ENCODE peak calls at places on chromosomes 11 and 22, in ten cellular contexts. One of them, this sample, is unnamed. For H3K4me1, the result is how much of the 10 kb centered on the place peaks cover.

GRCh38 chr11:59097113-59097708 is 9.8 kb upstream of the FAM111B start:
- DNase-seq in uterus: peak
- DNase-seq in adrenal gland: peak
- DNase-seq in cardiac muscle cell: peak
- DNase-seq in spleen: peak
- DNase-seq in CD8-positive, alpha-beta T cell: peak
- DNase-seq in neural progenitor cell: peak
- DNase-seq in mucosa of descending colon: peak
- DNase-seq in body of pancreas: peak
- DNase-seq in IMR-90: peak
- DNase-seq in this sample: peak

GRCh38 chr11:129021295-129021694 is 78.6 kb upstream of the TP53AIP1 start:
- DNase-seq in cardiac muscle cell: no peak
- DNase-seq in IMR-90: no peak
- DNase-seq in spleen: no peak
- DNase-seq in mucosa of descending colon: no peak
- DNase-seq in uterus: no peak
- DNase-seq in adrenal gland: no peak
- DNase-seq in CD8-positive, alpha-beta T cell: no peak
- DNase-seq in body of pancreas: no peak
- DNase-seq in neural progenitor cell: no peak
- DNase-seq in this sample: no peak

GRCh38 chr11:65789230-65790103 is 2.6 kb downstream of the OVOL1 start:
- DNase-seq in body of pancreas: no peak
- DNase-seq in spleen: no peak
- DNase-seq in uterus: no peak
- DNase-seq in neural progenitor cell: no peak
- DNase-seq in CD8-positive, alpha-beta T cell: no peak
- DNase-seq in cardiac muscle cell: no peak
- DNase-seq in IMR-90: no peak
- DNase-seq in adrenal gland: no peak
- DNase-seq in mucosa of descending colon: peak
- DNase-seq in this sample: no peak

GRCh38 chr11:100978442-100978841 is 151.2 kb downstream of the PGR start:
- DNase-seq in uterus: no peak
- DNase-seq in spleen: no peak
- DNase-seq in neural progenitor cell: peak
- DNase-seq in CD8-positive, alpha-beta T cell: no peak
- DNase-seq in adrenal gland: no peak
- DNase-seq in IMR-90: no peak
- DNase-seq in mucosa of descending colon: no peak
- DNase-seq in body of pancreas: no peak
- DNase-seq in cardiac muscle cell: no peak
- DNase-seq in this sample: no peak

GRCh38 chr22:49042066-49042465 is 785.6 kb downstream of the BRD1 start:
- DNase-seq in body of pancreas: no peak
- DNase-seq in neural progenitor cell: no peak
- DNase-seq in IMR-90: no peak
- DNase-seq in spleen: no peak
- DNase-seq in cardiac muscle cell: no peak
- DNase-seq in mucosa of descending colon: no peak
- DNase-seq in CD8-positive, alpha-beta T cell: no peak
- DNase-seq in adrenal gland: no peak
- DNase-seq in uterus: no peak
- DNase-seq in this sample: no peak

GRCh38 chr11:697811-698311 is 2.2 kb downstream of the TMEM80 start:
- DNase-seq in mucosa of descending colon: no peak
- DNase-seq in spleen: no peak
- DNase-seq in cardiac muscle cell: no peak
- DNase-seq in adrenal gland: no peak
- DNase-seq in neural progenitor cell: no peak
- DNase-seq in CD8-positive, alpha-beta T cell: no peak
- DNase-seq in IMR-90: peak
- DNase-seq in body of pancreas: no peak
- DNase-seq in uterus: peak
- DNase-seq in this sample: no peak

GRCh38 chr11:130765951-130766649 is 150.2 kb downstream of the SNX19 start:
- DNase-seq in IMR-90: no peak
- DNase-seq in adrenal gland: no peak
- DNase-seq in uterus: no peak
- DNase-seq in cardiac muscle cell: no peak
- DNase-seq in spleen: no peak
- DNase-seq in mucosa of descending colon: no peak
- DNase-seq in neural progenitor cell: no peak
- DNase-seq in CD8-positive, alpha-beta T cell: no peak
- DNase-seq in body of pancreas: no peak
- DNase-seq in this sample: no peak

GRCh38 chr11:1739576-1739975 is 10.8 kb downstream of the IFITM10 start:
- DNase-seq in IMR-90: no peak
- DNase-seq in body of pancreas: no peak
- DNase-seq in neural progenitor cell: no peak
- DNase-seq in cardiac muscle cell: no peak
- DNase-seq in mucosa of descending colon: no peak
- DNase-seq in adrenal gland: no peak
- DNase-seq in uterus: no peak
- DNase-seq in spleen: no peak
- DNase-seq in CD8-positive, alpha-beta T cell: no peak
- DNase-seq in this sample: peak

GRCh38 chr11:92332986-92333385 is 108.4 kb downstream of the FAT3 start:
- DNase-seq in body of pancreas: no peak
- DNase-seq in spleen: no peak
- DNase-seq in neural progenitor cell: no peak
- DNase-seq in IMR-90: peak
- DNase-seq in mucosa of descending colon: no peak
- DNase-seq in uterus: no peak
- DNase-seq in cardiac muscle cell: no peak
- DNase-seq in adrenal gland: no peak
- DNase-seq in CD8-positive, alpha-beta T cell: no peak
- DNase-seq in this sample: no peak

GRCh38 chr11:27653990-27654758 is 46.1 kb downstream of the BDNF start:
- DNase-seq in CD8-positive, alpha-beta T cell: no peak
- DNase-seq in cardiac muscle cell: no peak
- DNase-seq in spleen: no peak
- DNase-seq in body of pancreas: no peak
- DNase-seq in uterus: no peak
- DNase-seq in neural progenitor cell: no peak
- DNase-seq in IMR-90: no peak
- DNase-seq in mucosa of descending colon: no peak
- DNase-seq in adrenal gland: no peak
- DNase-seq in this sample: no peak

GRCh38 chr22:19242699-19243098 is 48.8 kb downstream of the CLTCL1 start:
- DNase-seq in body of pancreas: no peak
- DNase-seq in mucosa of descending colon: no peak
- DNase-seq in uterus: no peak
- DNase-seq in neural progenitor cell: no peak
- DNase-seq in cardiac muscle cell: no peak
- DNase-seq in CD8-positive, alpha-beta T cell: no peak
- DNase-seq in spleen: no peak
- DNase-seq in IMR-90: no peak
- DNase-seq in adrenal gland: no peak
- DNase-seq in this sample: no peak

DNA sequence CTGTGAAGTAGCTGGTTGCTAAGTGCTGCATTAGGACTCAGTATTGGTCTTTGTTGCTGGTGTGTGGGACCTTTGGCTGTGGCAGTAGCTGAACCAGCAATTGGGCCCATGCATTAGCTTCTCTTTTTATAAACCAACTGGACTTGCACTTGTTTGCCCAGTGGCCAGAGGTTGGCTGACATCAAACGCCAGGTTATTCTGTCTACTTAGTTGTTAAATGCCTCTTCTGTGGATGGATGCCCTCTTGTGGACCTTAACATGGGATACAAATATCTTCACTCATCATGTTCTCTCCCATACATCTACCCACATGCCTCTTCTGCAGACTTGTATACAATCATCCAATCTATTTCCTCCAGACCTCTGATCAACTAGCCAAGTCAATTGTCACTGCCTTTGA is 26.4 kb upstream of the ARHGAP20 start:
- DNase-seq in mucosa of descending colon: no peak
- DNase-seq in CD8-positive, alpha-beta T cell: no peak
- DNase-seq in body of pancreas: no peak
- DNase-seq in neural progenitor cell: no peak
- DNase-seq in IMR-90: no peak
- DNase-seq in spleen: no peak
- DNase-seq in cardiac muscle cell: no peak
- DNase-seq in adrenal gland: no peak
- DNase-seq in uterus: no peak
- DNase-seq in this sample: no peak
- TF ChIP-seq CTCF in mucosa of descending colon: no peak
- TF ChIP-seq CTCF in CD8-positive, alpha-beta T cell: no peak
- TF ChIP-seq CTCF in body of pancreas: no peak
- TF ChIP-seq CTCF in neural progenitor cell: no peak
- TF ChIP-seq CTCF in IMR-90: no peak
- TF ChIP-seq CTCF in spleen: no peak
- TF ChIP-seq CTCF in cardiac muscle cell: no peak
- TF ChIP-seq CTCF in adrenal gland: no peak
- TF ChIP-seq CTCF in uterus: no peak
- TF ChIP-seq CTCF in this sample: no peak

GRCh38 chr11:134632347-134633119 is 220.5 kb upstream of the B3GAT1 start:
- DNase-seq in mucosa of descending colon: no peak
- DNase-seq in CD8-positive, alpha-beta T cell: no peak
- DNase-seq in IMR-90: no peak
- DNase-seq in adrenal gland: no peak
- DNase-seq in neural progenitor cell: no peak
- DNase-seq in cardiac muscle cell: no peak
- DNase-seq in uterus: no peak
- DNase-seq in spleen: peak
- DNase-seq in body of pancreas: no peak
- DNase-seq in this sample: no peak
- H3K4me3 ChIP-seq in mucosa of descending colon: no peak
- H3K4me3 ChIP-seq in CD8-positive, alpha-beta T cell: no peak
- H3K4me3 ChIP-seq in IMR-90: no peak
- H3K4me3 ChIP-seq in adrenal gland: no peak
- H3K4me3 ChIP-seq in neural progenitor cell: no peak
- H3K4me3 ChIP-seq in cardiac muscle cell: no peak
- H3K4me3 ChIP-seq in uterus: no peak
- H3K4me3 ChIP-seq in spleen: no peak
- H3K4me3 ChIP-seq in body of pancreas: no peak
- H3K4me3 ChIP-seq in this sample: no peak

GRCh38 chr22:17971711-17972110 is 52.6 kb downstream of the MICAL3 start:
- DNase-seq in body of pancreas: no peak
- DNase-seq in IMR-90: no peak
- DNase-seq in neural progenitor cell: no peak
- DNase-seq in adrenal gland: no peak
- DNase-seq in mucosa of descending colon: no peak
- DNase-seq in CD8-positive, alpha-beta T cell: no peak
- DNase-seq in spleen: peak
- DNase-seq in cardiac muscle cell: no peak
- DNase-seq in uterus: no peak
- DNase-seq in this sample: no peak

GRCh38 chr22:17970205-17970708 is 54.1 kb downstream of the MICAL3 start:
- DNase-seq in spleen: peak
- DNase-seq in body of pancreas: no peak
- DNase-seq in CD8-positive, alpha-beta T cell: no peak
- DNase-seq in neural progenitor cell: no peak
- DNase-seq in adrenal gland: peak
- DNase-seq in uterus: no peak
- DNase-seq in mucosa of descending colon: no peak
- DNase-seq in IMR-90: peak
- DNase-seq in cardiac muscle cell: no peak
- DNase-seq in this sample: no peak

GRCh38 chr22:17968126-17968525 is 56.2 kb downstream of the MICAL3 start:
- DNase-seq in cardiac muscle cell: no peak
- DNase-seq in mucosa of descending colon: no peak
- DNase-seq in IMR-90: no peak
- DNase-seq in spleen: peak
- DNase-seq in body of pancreas: peak
- DNase-seq in uterus: no peak
- DNase-seq in neural progenitor cell: no peak
- DNase-seq in CD8-positive, alpha-beta T cell: no peak
- DNase-seq in adrenal gland: no peak
- DNase-seq in this sample: no peak

GRCh38 chr22:17972385-17973181 is 51.8 kb downstream of the MICAL3 start:
- DNase-seq in IMR-90: peak
- DNase-seq in neural progenitor cell: peak
- DNase-seq in mucosa of descending colon: no peak
- DNase-seq in spleen: peak
- DNase-seq in uterus: peak
- DNase-seq in adrenal gland: peak
- DNase-seq in body of pancreas: peak
- DNase-seq in CD8-positive, alpha-beta T cell: no peak
- DNase-seq in cardiac muscle cell: peak
- DNase-seq in this sample: no peak

GRCh38 chr22:17969732-17970131 is 54.6 kb downstream of the MICAL3 start:
- DNase-seq in spleen: peak
- DNase-seq in IMR-90: peak
- DNase-seq in CD8-positive, alpha-beta T cell: no peak
- DNase-seq in mucosa of descending colon: no peak
- DNase-seq in neural progenitor cell: no peak
- DNase-seq in body of pancreas: no peak
- DNase-seq in adrenal gland: peak
- DNase-seq in cardiac muscle cell: peak
- DNase-seq in uterus: peak
- DNase-seq in this sample: no peak
- H3K4me1 ChIP-seq in spleen: half or more
- H3K4me1 ChIP-seq in IMR-90: under half
- H3K4me1 ChIP-seq in CD8-positive, alpha-beta T cell: under half
- H3K4me1 ChIP-seq in mucosa of descending colon: under half
- H3K4me1 ChIP-seq in neural progenitor cell: under half
- H3K4me1 ChIP-seq in body of pancreas: under half
- H3K4me1 ChIP-seq in adrenal gland: under half
- H3K4me1 ChIP-seq in cardiac muscle cell: under half
- H3K4me1 ChIP-seq in uterus: under half
- H3K4me1 ChIP-seq in this sample: under half

GRCh38 chr22:44926124-44926475 is 83.7 kb downstream of the PHF21B start:
- DNase-seq in adrenal gland: no peak
- DNase-seq in mucosa of descending colon: no peak
- DNase-seq in IMR-90: no peak
- DNase-seq in body of pancreas: no peak
- DNase-seq in spleen: peak
- DNase-seq in uterus: no peak
- DNase-seq in cardiac muscle cell: no peak
- DNase-seq in neural progenitor cell: no peak
- DNase-seq in CD8-positive, alpha-beta T cell: no peak
- DNase-seq in this sample: peak

GRCh38 chr22:44924724-44925123 is 85.1 kb downstream of the PHF21B start:
- DNase-seq in uterus: no peak
- DNase-seq in spleen: no peak
- DNase-seq in IMR-90: no peak
- DNase-seq in CD8-positive, alpha-beta T cell: no peak
- DNase-seq in neural progenitor cell: no peak
- DNase-seq in adrenal gland: no peak
- DNase-seq in mucosa of descending colon: no peak
- DNase-seq in cardiac muscle cell: no peak
- DNase-seq in body of pancreas: no peak
- DNase-seq in this sample: no peak

GRCh38 chr22:44925465-44926123 is 84.2 kb downstream of the PHF21B start:
- DNase-seq in adrenal gland: no peak
- DNase-seq in cardiac muscle cell: no peak
- DNase-seq in CD8-positive, alpha-beta T cell: no peak
- DNase-seq in neural progenitor cell: no peak
- DNase-seq in mucosa of descending colon: no peak
- DNase-seq in spleen: peak
- DNase-seq in IMR-90: no peak
- DNase-seq in uterus: no peak
- DNase-seq in body of pancreas: no peak
- DNase-seq in this sample: peak

GRCh38 chr22:44926491-44927415 is 83.1 kb downstream of the PHF21B start:
- DNase-seq in cardiac muscle cell: no peak
- DNase-seq in CD8-positive, alpha-beta T cell: no peak
- DNase-seq in adrenal gland: no peak
- DNase-seq in uterus: no peak
- DNase-seq in neural progenitor cell: no peak
- DNase-seq in spleen: peak
- DNase-seq in mucosa of descending colon: no peak
- DNase-seq in IMR-90: no peak
- DNase-seq in body of pancreas: no peak
- DNase-seq in this sample: peak

GRCh38 chr22:44924098-44924497 is 85.7 kb downstream of the PHF21B start:
- DNase-seq in CD8-positive, alpha-beta T cell: no peak
- DNase-seq in spleen: no peak
- DNase-seq in neural progenitor cell: no peak
- DNase-seq in cardiac muscle cell: no peak
- DNase-seq in body of pancreas: no peak
- DNase-seq in IMR-90: no peak
- DNase-seq in uterus: no peak
- DNase-seq in mucosa of descending colon: no peak
- DNase-seq in adrenal gland: no peak
- DNase-seq in this sample: no peak
- TF ChIP-seq CTCF in CD8-positive, alpha-beta T cell: no peak
- TF ChIP-seq CTCF in spleen: no peak
- TF ChIP-seq CTCF in neural progenitor cell: no peak
- TF ChIP-seq CTCF in cardiac muscle cell: no peak
- TF ChIP-seq CTCF in body of pancreas: no peak
- TF ChIP-seq CTCF in IMR-90: no peak
- TF ChIP-seq CTCF in uterus: no peak
- TF ChIP-seq CTCF in mucosa of descending colon: no peak
- TF ChIP-seq CTCF in adrenal gland: no peak
- TF ChIP-seq CTCF in this sample: no peak